ENCODE peak calls at places on chromosomes 5 and 9, in ten cellular contexts. F, T, G, S, K, I, D, M, B and H are unnamed samples.

GRCh38 chr5:150398432-150399157 is 14.1 kb downstream of the CD74 start:
- DNase-seq in F (peak; percentile 44), T (no peak), G (peak; percentile 47), S (no peak), K (no peak), I (peak; percentile 24), D (no peak), M (no peak), B (peak; percentile 30), H (no peak)

GRCh38 chr5:56585973-56586740 is 229.2 kb upstream of the MAP3K1 start:
- DNase-seq in F (no peak), T (peak; percentile 74), G (no peak), S (no peak), K (no peak), I (peak; percentile 28), D (peak; percentile 72), M (no peak), B (no peak), H (no peak)

GRCh38 chr5:114055810-114056476 is 305.9 kb upstream of the KCNN2 start:
- DNase-seq in F (peak; percentile 45), T (peak; percentile 56), G (no peak), S (no peak), K (no peak), I (no peak), D (peak; percentile 31), M (no peak), B (no peak), H (no peak)

GRCh38 chr5:113194125-113194524 is 217.5 kb downstream of the DCP2 start:
- DNase-seq in F (no peak), T (no peak), G (no peak), S (no peak), K (no peak), I (no peak), D (no peak), M (no peak), B (no peak), H (no peak)

GRCh38 chr9:77977210-77977611 is 54.4 kb downstream of the GNAQ start:
- DNase-seq in F (peak; percentile 55), T (peak; percentile 39), G (peak; percentile 27), S (peak; percentile 42), K (peak; percentile 64), I (peak; percentile 79), D (peak; percentile 59), M (no peak), B (peak; percentile 66), H (no peak)

GRCh38 chr5:133977161-133977787 is 8.8 kb upstream of the C5orf15 start:
- DNase-seq in F (no peak), T (no peak), G (no peak), S (no peak), K (no peak), I (no peak), D (no peak), M (no peak), B (no peak), H (no peak)

GRCh38 chr5:76367623-76368366 is 35.3 kb upstream of the IQGAP2 start:
- DNase-seq in F (no peak), T (peak; percentile 19), G (peak; percentile 8), S (no peak), K (no peak), I (peak; percentile 18), D (no peak), M (no peak), B (no peak), H (no peak)

GRCh38 chr5:71939452-71939932 is 167.8 kb upstream of the MAP1B start:
- DNase-seq in F (no peak), T (no peak), G (no peak), S (no peak), K (no peak), I (peak; percentile 49), D (no peak), M (no peak), B (no peak), H (no peak)

GRCh38 chr5:135990518-135991240 is 35.9 kb upstream of the LECT2 start:
- DNase-seq in F (no peak), T (no peak), G (no peak), S (no peak), K (no peak), I (no peak), D (no peak), M (no peak), B (no peak), H (no peak)

GRCh38 chr5:4700082-4700481 is 440.0 kb upstream of the ADAMTS16 start:
- DNase-seq in F (peak; percentile 80), T (peak; percentile 85), G (peak; percentile 62), S (no peak), K (no peak), I (peak; percentile 74), D (peak; percentile 42), M (no peak), B (no peak), H (no peak)

GRCh38 chr5:168165977-168166376 is 125.5 kb upstream of the WWC1 start:
- DNase-seq in F (no peak), T (no peak), G (no peak), S (no peak), K (no peak), I (no peak), D (no peak), M (no peak), B (no peak), H (no peak)

GRCh38 chr5:80076131-80077101 is 41.3 kb downstream of the THBS4 start:
- DNase-seq in F (no peak), T (no peak), G (no peak), S (no peak), K (no peak), I (no peak), D (no peak), M (no peak), B (no peak), H (no peak)
- H3K27ac ChIP-seq in F (no peak overlapping the region), T (no peak overlapping the region), G (no peak overlapping the region), S (no peak overlapping the region), K (no peak overlapping the region), I (no peak overlapping the region), D (no peak overlapping the region), M (no peak overlapping the region), B (no peak overlapping the region), H (no peak overlapping the region)

GRCh38 chr5:127028822-127029457 is 1.4 kb downstream of the MARCHF3 start:
- DNase-seq in F (peak; percentile 50), T (no peak), G (no peak), S (peak; percentile 4), K (peak; percentile 55), I (no peak), D (peak; percentile 16), M (no peak), B (peak; percentile 57), H (no peak)
- H3K4me3 ChIP-seq in F (peak overlapping the region; percentile 88), T (peak overlapping the region; percentile 68), G (peak overlapping the region; percentile 87), S (peak overlapping the region; percentile 77), K (peak overlapping the region; percentile 63), I (peak overlapping the region; percentile 83), D (peak overlapping the region; percentile 47), M (peak overlapping the region; percentile 94), B (peak overlapping the region; percentile 66), H (peak overlapping the region; percentile 84)

GRCh38 chr9:136012651-136013050 is 51.5 kb upstream of the UBAC1 start:
- DNase-seq in F (peak; percentile 43), T (no peak), G (no peak), S (no peak), K (no peak), I (no peak), D (peak; percentile 49), M (no peak), B (peak; percentile 41), H (no peak)
- H3K27ac ChIP-seq in F (peak overlapping the region; percentile 81), T (no peak overlapping the region), G (no peak overlapping the region), S (no peak overlapping the region), K (peak overlapping the region; percentile 76), I (no peak overlapping the region), D (peak overlapping the region; percentile 42), M (no peak overlapping the region), B (peak overlapping the region; percentile 67), H (peak overlapping the region; percentile 67)

GRCh38 chr9:76873821-76874220 is 32.1 kb downstream of the PRUNE2 start:
- DNase-seq in F (no peak), T (no peak), G (no peak), S (no peak), K (no peak), I (peak; percentile 44), D (no peak), M (no peak), B (no peak), H (no peak)
- H3K4me3 ChIP-seq in F (no peak overlapping the region), T (peak overlapping the region; percentile 17), G (no peak overlapping the region), S (no peak overlapping the region), K (no peak overlapping the region), I (peak overlapping the region; percentile 29), D (no peak overlapping the region), M (no peak overlapping the region), B (no peak overlapping the region), H (no peak overlapping the region)

GRCh38 chr5:89900346-89900745 is 509.2 kb downstream of the CETN3 start:
- DNase-seq in F (no peak), T (no peak), G (no peak), S (no peak), K (no peak), I (peak; percentile 1), D (no peak), M (no peak), B (no peak), H (no peak)

GRCh38 chr5:89904442-89904841 is 505.1 kb downstream of the CETN3 start:
- DNase-seq in F (no peak), T (no peak), G (no peak), S (no peak), K (no peak), I (peak; percentile 2), D (no peak), M (no peak), B (no peak), H (no peak)

GRCh38 chr5:89901983-89902382 is 507.6 kb downstream of the CETN3 start:
- DNase-seq in F (no peak), T (no peak), G (no peak), S (no peak), K (no peak), I (no peak), D (peak; percentile 18), M (no peak), B (peak; percentile 18), H (no peak)
- H3K27ac ChIP-seq in F (no peak overlapping the region), T (no peak overlapping the region), G (no peak overlapping the region), S (no peak overlapping the region), K (peak overlapping the region; percentile 61), I (no peak overlapping the region), D (no peak overlapping the region), M (no peak overlapping the region), B (peak overlapping the region; percentile 75), H (no peak overlapping the region)

GRCh38 chr5:42952575-42952974 is 87.5 kb downstream of the ANXA2R start:
- DNase-seq in F (no peak), T (no peak), G (no peak), S (no peak), K (no peak), I (peak; percentile 42), D (no peak), M (no peak), B (no peak), H (no peak)
- H3K4me3 ChIP-seq in F (peak overlapping the region; percentile 56), T (no peak overlapping the region), G (peak overlapping the region; percentile 69), S (peak overlapping the region; percentile 97), K (peak overlapping the region; percentile 59), I (peak overlapping the region; percentile 79), D (peak overlapping the region; percentile 55), M (peak overlapping the region; percentile 64), B (peak overlapping the region; percentile 52), H (peak overlapping the region; percentile 65)